ENCODE peak calls at places on chromosomes 11 and 22, in four cellular contexts. P is activated CD8-positive, alpha-beta memory T cell treated with anti-CD3 and anti-CD28 coated beads, Interleukin-2, amount 10 ng/mL, durations not matched to agents 7 days and 5 days; Q is effector CD8-positive, alpha-beta T cell; K is ACHN. J is an unnamed sample.

GRCh38 chr22:23289130-23289503 is 108.8 kb downstream of the BCR start:
- DNase-seq in P (no peak), Q (no peak), K (no peak), J (no peak)

GRCh38 chr11:61281581-61282250 is 13.4 kb downstream of the VWCE start:
- DNase-seq in P (no peak), Q (no peak), K (no peak), J (peak)

GRCh38 chr11:75852406-75853017 is 37.5 kb downstream of the UVRAG start:
- DNase-seq in P (no peak), Q (no peak), K (no peak), J (no peak)

GRCh38 chr22:42560381-42560780 is 6.6 kb downstream of the SERHL2 start:
- DNase-seq in P (no peak), Q (no peak), K (no peak), J (no peak)

GRCh38 chr11:64100345-64100744 is 64.6 kb downstream of the FLRT1 start:
- DNase-seq in P (no peak), Q (no peak), K (no peak), J (no peak)

GRCh38 chr22:36350751-36351594 is 36.8 kb downstream of the MYH9 start:
- DNase-seq in P (no peak), Q (no peak), K (peak), J (no peak)

GRCh38 chr11:102709211-102709980 is 3.8 kb upstream of the MMP27 start:
- DNase-seq in P (no peak), Q (no peak), K (no peak), J (no peak)

GRCh38 chr11:100632970-100633452 is 54.1 kb upstream of the ARHGAP42 start:
- DNase-seq in P (no peak), Q (no peak), K (no peak), J (peak)

GRCh38 chr11:27018902-27019544 is 21.6 kb upstream of the BBOX1 start:
- DNase-seq in P (no peak), Q (no peak), K (no peak), J (no peak)

GRCh38 chr11:64601605-64602465 is 10.8 kb downstream of the SLC22A12 start:
- DNase-seq in P (no peak), Q (no peak), K (no peak), J (no peak)

GRCh38 chr11:61028135-61028729 is 56.8 kb downstream of the CD6 start:
- DNase-seq in P (peak), Q (peak), K (no peak), J (no peak)

GRCh38 chr11:66366844-66367477 is 4.6 kb downstream of the SLC29A2 start:
- DNase-seq in P (no peak), Q (no peak), K (no peak), J (no peak)

GRCh38 chr11:43825217-43825816 is 55.3 kb upstream of the ALKBH3 start:
- DNase-seq in P (no peak), Q (no peak), K (peak), J (peak)

GRCh38 chr11:115901069-115901468 is 396.9 kb upstream of the CADM1 start:
- DNase-seq in P (no peak), Q (no peak), K (no peak), J (no peak)

GRCh38 chr11:19769820-19770219 is 57.2 kb downstream of the NAV2 start:
- DNase-seq in P (no peak), Q (no peak), K (no peak), J (no peak)

GRCh38 chr11:107973641-107974040 is 35.1 kb upstream of the CUL5 start:
- DNase-seq in P (no peak), Q (no peak), K (no peak), J (no peak)

GRCh38 chr11:33633251-33634003 is 67.2 kb downstream of the C11orf91 start:
- DNase-seq in P (no peak), Q (no peak), K (peak), J (no peak)

GRCh38 chr11:119169272-119169719 is 771 bp downstream of the NLRX1 start:
- DNase-seq in P (peak), Q (no peak), K (peak), J (no peak)

GRCh38 chr11:38416141-38416540 is 1818.1 kb upstream of the RAG2 start:
- DNase-seq in P (no peak), Q (no peak), K (no peak), J (no peak)